ENCODE peak calls at places on chromosomes 13 and 19, in seven cellular contexts. F is NCI-H524 treated with DMSO at 0.1 percent for 48 hours; H is stimulated activated CD8-positive, alpha-beta memory T cell treated with anti-CD3 and anti-CD28 coated beads, Interleukin-15, amount 100 ng/mL, for 24 hours; U is DMS 273 treated with DMSO at 0.1 percent for 48 hours; A is heart left ventricle; V is activated gamma-delta T cell treated with Interleukin-2 at 50 U/mL for 16 hours; N is activated T-cell treated with anti-CD3 and anti-CD28 coated beads for 4 hours. D is an unnamed sample.
A peak's percentile ranks its signal among the peaks of the same experiment; 100 is the strongest.

GRCh38 chr13:46396341-46396740 is 9.3 kb upstream of the RUBCNL start:
- DNase-seq in V (no peak), U (no peak), A (no peak), N (no peak), H (no peak), F (no peak), D (no peak)

GRCh38 chr13:94710881-94711560 is 1.3 kb downstream of the SOX21 start:
- DNase-seq in A (no peak), V (no peak), F (no peak), H (no peak), U (no peak), N (no peak), D (no peak)

GRCh38 chr13:107266657-107267056 is 698.7 kb upstream of the ARGLU1 start:
- DNase-seq in A (no peak), V (no peak), H (no peak), N (no peak), F (no peak), U (no peak), D (no peak)

GRCh38 chr13:39577833-39578232 is 25.2 kb downstream of the LHFPL6 start:
- DNase-seq in N (no peak), A (no peak), F (no peak), H (no peak), V (no peak), U (no peak), D (no peak)

GRCh38 chr19:4144666-4145261 is 8.7 kb upstream of the CREB3L3 start:
- DNase-seq in H (no peak), V (no peak), N (no peak), U (no peak), F (no peak), A (no peak), D (no peak)

GRCh38 chr19:39915101-39915847 is 19.2 kb downstream of the FCGBP start:
- DNase-seq in F (no peak), V (no peak), A (no peak), H (no peak), U (no peak), N (no peak), D (no peak)

GRCh38 chr13:65268009-65268408 is 1962.1 kb downstream of the PCDH9 start:
- DNase-seq in V (no peak), H (no peak), U (no peak), F (no peak), N (no peak), A (no peak), D (no peak)

GRCh38 chr13:101917475-101917810 is 465.0 kb downstream of the ITGBL1 start:
- DNase-seq in U (no peak), N (no peak), H (no peak), V (no peak), A (peak; percentile 22), F (no peak), D (no peak)

GRCh38 chr19:10109528-10109927 is 2.0 kb upstream of the P2RY11 start:
- DNase-seq in H (no peak), N (no peak), F (no peak), A (no peak), U (no peak), V (no peak), D (no peak)

GRCh38 chr19:48795855-48796142 is 15.0 kb downstream of the BCAT2 start:
- DNase-seq in N (no peak), V (no peak), U (no peak), H (no peak), A (no peak), F (no peak), D (no peak)

GRCh38 chr13:79631260-79631659 is 150.3 kb downstream of the NDFIP2 start:
- DNase-seq in A (no peak), F (peak; percentile 88), N (no peak), V (no peak), H (no peak), U (peak; percentile 87), D (no peak)

GRCh38 chr13:106472621-106473020 is 62.8 kb downstream of the EFNB2 start:
- DNase-seq in F (no peak), V (no peak), A (no peak), H (no peak), N (no peak), U (no peak), D (no peak)

GRCh38 chr19:13118424-13119193 is 545 bp downstream of the NACC1 start:
- DNase-seq in H (no peak), V (no peak), N (no peak), U (no peak), A (peak; percentile 68), F (no peak), D (no peak)

GRCh38 chr13:55569514-55569913 is 1571.2 kb upstream of the PRR20A start:
- DNase-seq in H (no peak), N (no peak), A (no peak), U (no peak), V (no peak), F (no peak), D (no peak)

GRCh38 chr19:960601-960938 is 23.6 kb upstream of the WDR18 start:
- DNase-seq in A (no peak), V (no peak), F (no peak), U (no peak), H (no peak), N (no peak), D (no peak)

GRCh38 chr13:38866649-38867048 is 124.0 kb downstream of the STOML3 start:
- DNase-seq in A (no peak), F (no peak), U (no peak), N (no peak), H (no peak), V (no peak), D (peak; percentile 3)

GRCh38 chr19:4208385-4209094 is 20.8 kb upstream of the EBI3 start:
- DNase-seq in N (no peak), A (no peak), H (no peak), U (no peak), F (no peak), V (no peak), D (no peak)

GRCh38 chr13:112346173-112346898 is 29.8 kb upstream of the SPACA7 start:
- DNase-seq in F (peak; percentile 87), A (no peak), H (no peak), U (peak; percentile 6), N (no peak), V (no peak), D (no peak)

GRCh38 chr13:111404746-111405145 is 84.3 kb downstream of the TEX29 start:
- DNase-seq in N (no peak), F (no peak), A (no peak), U (no peak), H (no peak), V (no peak), D (no peak)

GRCh38 chr19:4062576-4063368 is 3.9 kb downstream of the ZBTB7A start:
- DNase-seq in U (no peak), A (no peak), N (no peak), F (no peak), V (no peak), H (no peak), D (no peak)

GRCh38 chr19:1811942-1812425 is at the start of gene ATP8B3:
- DNase-seq in U (no peak), V (peak; percentile 73), F (no peak), A (no peak), N (no peak), H (no peak), D (no peak)

GRCh38 chr19:18254546-18255500 is 19.4 kb downstream of the IQCN start:
- DNase-seq in H (no peak), N (no peak), V (no peak), F (no peak), U (no peak), A (no peak), D (no peak)

GRCh38 chr13:68064371-68064770 is 834.2 kb upstream of the PCDH9 start:
- DNase-seq in U (no peak), V (no peak), F (no peak), N (no peak), A (no peak), H (no peak), D (no peak)

GRCh38 chr19:3275068-3275582 is 50.7 kb downstream of the CELF5 start:
- DNase-seq in N (peak; percentile 7), U (peak; percentile 39), H (no peak), A (no peak), V (no peak), F (peak; percentile 59), D (peak; percentile 65)

GRCh38 chr13:95948646-95949045 is 104.6 kb downstream of the UGGT2 start:
- DNase-seq in F (peak; percentile 37), U (no peak), H (no peak), N (no peak), A (no peak), V (no peak), D (no peak)

GRCh38 chr19:33156354-33156753 is 24.4 kb downstream of the WDR88 start:
- DNase-seq in H (no peak), U (no peak), N (no peak), V (no peak), F (no peak), A (no peak), D (no peak)

GRCh38 chr19:18514800-18515682 is 6.8 kb downstream of the ELL start:
- DNase-seq in H (no peak), N (no peak), V (peak; percentile 41), U (no peak), F (no peak), A (no peak), D (no peak)

D was measured in putamen.